ENCODE peak calls at places on chromosomes 7 and 10, in seven cellular contexts. One of them, this sample, is unnamed.
A peak's percentile ranks its signal among the peaks of the same experiment; 100 is the strongest.

GRCh38 chr10:100829933-100830727 is 82.6 kb upstream of the SLF2 start:
- DNase-seq in NCI-H1092: no peak
- DNase-seq in hippocampal formation: no peak
- DNase-seq in body of pancreas: no peak
- DNase-seq in PC-3: no peak
- DNase-seq in RPMI8226: no peak
- DNase-seq in putamen: no peak
- DNase-seq in this sample: no peak

GRCh38 chr10:69224862-69225657 is 4.9 kb downstream of the HKDC1 start:
- DNase-seq in NCI-H1092: no peak
- DNase-seq in hippocampal formation: no peak
- DNase-seq in body of pancreas: no peak
- DNase-seq in PC-3: peak; percentile 72
- DNase-seq in RPMI8226: no peak
- DNase-seq in putamen: no peak
- DNase-seq in this sample: no peak

GRCh38 chr10:100811261-100811660 is 65.9 kb downstream of the PAX2 start:
- DNase-seq in NCI-H1092: no peak
- DNase-seq in hippocampal formation: no peak
- DNase-seq in body of pancreas: no peak
- DNase-seq in PC-3: no peak
- DNase-seq in RPMI8226: no peak
- DNase-seq in putamen: no peak
- DNase-seq in this sample: no peak

GRCh38 chr7:72416846-72417245 is 4.7 kb upstream of the CALN1 start:
- DNase-seq in NCI-H1092: no peak
- DNase-seq in hippocampal formation: no peak
- DNase-seq in body of pancreas: no peak
- DNase-seq in PC-3: no peak
- DNase-seq in RPMI8226: no peak
- DNase-seq in putamen: no peak
- DNase-seq in this sample: no peak

GRCh38 chr10:76071638-76072317 is 640.4 kb downstream of the LRMDA start:
- DNase-seq in NCI-H1092: no peak
- DNase-seq in hippocampal formation: no peak
- DNase-seq in body of pancreas: no peak
- DNase-seq in PC-3: peak; percentile 49
- DNase-seq in RPMI8226: no peak
- DNase-seq in putamen: no peak
- DNase-seq in this sample: no peak

GRCh38 chr10:88157981-88158465 is 294.6 kb downstream of the PTEN start:
- DNase-seq in NCI-H1092: no peak
- DNase-seq in hippocampal formation: no peak
- DNase-seq in body of pancreas: no peak
- DNase-seq in PC-3: no peak
- DNase-seq in RPMI8226: no peak
- DNase-seq in putamen: no peak
- DNase-seq in this sample: no peak

GRCh38 chr10:35127289-35127891 is 744 bp downstream of the CREM start:
- DNase-seq in NCI-H1092: no peak
- DNase-seq in hippocampal formation: peak; percentile 61
- DNase-seq in body of pancreas: peak; percentile 62
- DNase-seq in PC-3: peak; percentile 82
- DNase-seq in RPMI8226: peak; percentile 54
- DNase-seq in putamen: peak; percentile 32
- DNase-seq in this sample: peak; percentile 57

GRCh38 chr10:133098426-133099124 is 10.9 kb downstream of the ADGRA1 start:
- DNase-seq in NCI-H1092: no peak
- DNase-seq in hippocampal formation: no peak
- DNase-seq in body of pancreas: no peak
- DNase-seq in PC-3: no peak
- DNase-seq in RPMI8226: no peak
- DNase-seq in putamen: no peak
- DNase-seq in this sample: no peak

GRCh38 chr10:43024942-43025700 is 51.7 kb upstream of the RET start:
- DNase-seq in NCI-H1092: no peak
- DNase-seq in hippocampal formation: no peak
- DNase-seq in body of pancreas: no peak
- DNase-seq in PC-3: no peak
- DNase-seq in RPMI8226: peak; percentile 26
- DNase-seq in putamen: no peak
- DNase-seq in this sample: no peak

GRCh38 chr10:133315847-133316246 is 7.1 kb downstream of the ZNF511 start:
- DNase-seq in NCI-H1092: no peak
- DNase-seq in hippocampal formation: no peak
- DNase-seq in body of pancreas: no peak
- DNase-seq in PC-3: peak; percentile 30
- DNase-seq in RPMI8226: no peak
- DNase-seq in putamen: no peak
- DNase-seq in this sample: no peak

This sample was measured in GDM1.